ENCODE peak calls at places on chromosomes 1 and 21, in eight cellular contexts. L is chondrocyte; D is naive thymus-derived CD4-positive, alpha-beta T cell; U is heart right ventricle; V is stimulated activated CD8-positive, alpha-beta memory T cell treated with anti-CD3 and anti-CD28 coated beads, Interleukin-4, amount 100 ng/mL, for 1 hour; P is neural crest cell; K is cerebellar nuclear complex; I is breast epithelium. Y is an unnamed sample.

GRCh38 chr1:3352952-3353331 is 101.5 kb upstream of the ARHGEF16 start:
- DNase-seq in L (no peak), I (no peak), U (peak; percentile 75), D (no peak), K (no peak), V (no peak), P (no peak), Y (no peak)

GRCh38 chr1:13826591-13826990 is 126.6 kb downstream of the PRDM2 start:
- DNase-seq in V (no peak), K (no peak), U (no peak), I (peak; percentile 7), D (no peak), L (peak; percentile 11), P (no peak), Y (no peak)

GRCh38 chr1:208184993-208185703 is 59.0 kb downstream of the PLXNA2 start:
- DNase-seq in V (no peak), D (no peak), P (no peak), I (no peak), U (no peak), K (no peak), L (no peak), Y (no peak)

GRCh38 chr1:184827600-184828368 is 73.1 kb upstream of the EDEM3 start:
- DNase-seq in P (no peak), D (no peak), U (peak; percentile 41), K (no peak), I (no peak), L (no peak), V (no peak), Y (no peak)

GRCh38 chr1:941027-941587 is 17.4 kb downstream of the SAMD11 start:
- DNase-seq in D (no peak), L (no peak), K (no peak), U (no peak), I (no peak), V (no peak), P (no peak), Y (no peak)

GRCh38 chr1:242454262-242455051 is 70.0 kb downstream of the PLD5 start:
- DNase-seq in L (no peak), V (no peak), I (no peak), D (no peak), K (no peak), P (no peak), U (no peak), Y (no peak)

GRCh38 chr21:20822559-20823133 is 175.6 kb upstream of the NCAM2 start:
- DNase-seq in D (no peak), K (no peak), P (no peak), U (no peak), L (no peak), V (no peak), I (no peak), Y (no peak)

GRCh38 chr1:210764536-210764935 is 369.4 kb downstream of the KCNH1 start:
- DNase-seq in L (no peak), K (no peak), D (no peak), U (no peak), I (no peak), P (no peak), V (no peak), Y (no peak)

GRCh38 chr1:11531314-11531870 is 52.4 kb downstream of the DISP3 start:
- DNase-seq in L (peak; percentile 47), D (no peak), I (peak; percentile 57), U (no peak), V (no peak), P (no peak), K (no peak), Y (no peak)

Y was measured in thoracic aorta.